ENCODE peak calls at places on chromosomes 1 and 21, in ten cellular contexts. L is psoas muscle, Y is sigmoid colon, N is cardiac muscle cell, Z is body of pancreas, H is mammary epithelial cell, Q is IMR-90, R is upper lobe of right lung, S is keratinocyte, V is astrocyte. G is an unnamed sample. For H3K4me1, the result is how much of the 10 kb centered on the place peaks cover.

GRCh38 chr1:158025576-158026230 is 32.3 kb downstream of the KIRREL1 start:
- DNase-seq in L (no peak), Y (no peak), N (no peak), Z (no peak), H (no peak), Q (no peak), R (no peak), S (no peak), V (no peak), G (no peak)

GRCh38 chr1:217253985-217254384 is 376.9 kb downstream of the GPATCH2 start:
- DNase-seq in L (no peak), Y (no peak), N (no peak), Z (no peak), H (no peak), Q (no peak), R (no peak), S (no peak), V (no peak), G (no peak)

GRCh38 chr1:113930499-113931161 is 1.5 kb downstream of the HIPK1 start:
- DNase-seq in L (no peak), Y (no peak), N (peak), Z (peak), H (peak), Q (peak), R (no peak), S (no peak), V (peak), G (peak)

GRCh38 chr21:42148584-42148983 is 70.4 kb upstream of the ABCG1 start:
- DNase-seq in L (no peak), Y (peak), N (no peak), Z (no peak), H (no peak), Q (no peak), R (no peak), S (no peak), V (no peak), G (no peak)

GRCh38 chr1:5189384-5189783 is 535.0 kb downstream of the AJAP1 start:
- DNase-seq in L (no peak), Y (no peak), N (no peak), Z (no peak), H (no peak), Q (no peak), R (no peak), S (no peak), V (no peak), G (no peak)

GRCh38 chr1:110084226-110085078 is 14.0 kb upstream of the ALX3 start:
- DNase-seq in L (peak), Y (peak), N (peak), Z (peak), H (no peak), Q (peak), R (peak), S (no peak), V (peak), G (peak)

GRCh38 chr1:167357305-167357704 is 136.6 kb downstream of the POU2F1 start:
- DNase-seq in L (no peak), Y (no peak), N (no peak), Z (no peak), H (no peak), Q (no peak), R (no peak), S (no peak), V (no peak), G (no peak)

GRCh38 chr1:218748071-218748470 is 402.9 kb downstream of the TGFB2 start:
- DNase-seq in L (no peak), Y (no peak), N (no peak), Z (no peak), H (peak), Q (peak), R (no peak), S (no peak), V (peak), G (no peak)

GRCh38 chr1:234716907-234717375 is 107.0 kb upstream of the IRF2BP2 start:
- DNase-seq in L (no peak), Y (peak), N (no peak), Z (no peak), H (no peak), Q (no peak), R (no peak), S (no peak), V (no peak), G (peak)

GRCh38 chr1:168835791-168836190 is 106.8 kb upstream of the DPT start:
- DNase-seq in L (no peak), Y (no peak), N (no peak), Z (no peak), H (peak), Q (no peak), R (no peak), S (no peak), V (no peak), G (no peak)

GRCh38 chr1:186958520-186958919 is 129.8 kb downstream of the PLA2G4A start:
- DNase-seq in L (no peak), Y (no peak), N (no peak), Z (no peak), H (peak), Q (peak), R (no peak), S (no peak), V (peak), G (no peak)

GRCh38 chr1:234655328-234656069 is 45.5 kb upstream of the IRF2BP2 start:
- DNase-seq in L (no peak), Y (no peak), N (no peak), Z (no peak), H (peak), Q (no peak), R (no peak), S (no peak), V (no peak), G (no peak)

GRCh38 chr1:15935056-15935950 is 40.6 kb downstream of the ZBTB17 start:
- DNase-seq in L (no peak), Y (no peak), N (no peak), Z (no peak), H (no peak), Q (no peak), R (peak), S (no peak), V (no peak), G (no peak)

GRCh38 chr1:224641030-224641429 is 24.9 kb downstream of the CNIH3 start:
- DNase-seq in L (no peak), Y (no peak), N (no peak), Z (peak), H (no peak), Q (no peak), R (no peak), S (no peak), V (no peak), G (no peak)

DNA sequence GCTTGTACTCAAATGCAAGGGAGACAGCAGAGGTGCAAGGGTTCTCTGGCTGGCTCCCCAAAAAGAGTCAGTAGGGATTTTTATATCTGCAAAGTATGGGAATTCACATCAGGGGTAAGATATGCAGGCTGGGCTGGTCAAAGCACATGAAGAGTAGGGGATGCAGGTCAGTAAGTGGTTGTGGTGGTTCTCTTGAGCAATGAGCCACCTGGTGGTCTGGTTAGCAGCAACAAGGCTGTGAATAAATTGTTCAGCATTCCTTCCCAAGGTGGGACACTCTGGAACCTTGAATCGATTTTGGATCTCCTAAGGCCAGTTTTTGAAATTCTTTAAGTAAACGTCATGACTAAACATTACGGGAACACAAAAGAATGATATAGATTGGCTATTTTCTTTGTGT is 563.0 kb upstream of the NEGR1 start:
- DNase-seq in L (no peak), Y (no peak), N (peak), Z (no peak), H (peak), Q (no peak), R (no peak), S (no peak), V (peak), G (no peak)
- TF ChIP-seq CTCF in L (no peak), Y (no peak), N (no peak), Z (no peak), H (no peak), Q (no peak), R (no peak), S (no peak), V (peak), G (no peak)

DNA sequence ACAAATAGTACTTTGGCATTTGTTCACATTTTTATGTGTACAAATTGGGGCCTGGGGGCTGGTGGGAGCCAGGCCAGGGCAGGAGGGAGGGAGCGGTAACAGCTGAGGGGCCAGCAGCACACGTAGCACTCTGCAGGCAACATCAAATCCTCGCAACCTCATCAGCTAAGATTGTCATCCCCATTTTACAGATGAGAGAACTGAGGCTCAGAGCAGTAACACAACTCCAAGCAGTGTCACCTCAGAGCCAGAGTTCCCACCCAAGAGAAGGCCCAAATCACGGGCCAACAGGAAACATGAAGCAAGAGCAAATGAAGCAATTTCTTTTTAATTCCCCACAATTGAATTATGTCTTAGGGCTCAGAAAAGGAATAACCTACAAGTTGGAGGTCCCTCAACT is 14.1 kb downstream of the IFFO2 start:
- DNase-seq in L (peak), Y (no peak), N (no peak), Z (no peak), H (no peak), Q (no peak), R (no peak), S (no peak), V (no peak), G (no peak)
- H3K4me1 ChIP-seq in L (under half), Y (half or more), N (under half), Z (half or more), H (half or more), Q (half or more), R (half or more), S (half or more), V (half or more), G (under half)

GRCh38 chr1:164754088-164754600 is 195.2 kb downstream of the PBX1 start:
- DNase-seq in L (no peak), Y (peak), N (no peak), Z (peak), H (no peak), Q (peak), R (no peak), S (no peak), V (peak), G (no peak)
- H3K4me3 ChIP-seq in L (peak), Y (peak), N (no peak), Z (no peak), H (no peak), Q (no peak), R (no peak), S (no peak), V (no peak), G (no peak)

GRCh38 chr1:34396042-34396441 is 219.3 kb downstream of the C1orf94 start:
- DNase-seq in L (no peak), Y (no peak), N (no peak), Z (no peak), H (no peak), Q (no peak), R (no peak), S (no peak), V (no peak), G (no peak)

GRCh38 chr1:34398205-34398915 is 221.7 kb downstream of the C1orf94 start:
- DNase-seq in L (no peak), Y (no peak), N (no peak), Z (no peak), H (no peak), Q (no peak), R (no peak), S (no peak), V (no peak), G (no peak)

GRCh38 chr1:34400690-34401089 is 224.0 kb downstream of the C1orf94 start:
- DNase-seq in L (no peak), Y (no peak), N (no peak), Z (no peak), H (no peak), Q (no peak), R (no peak), S (no peak), V (no peak), G (no peak)

GRCh38 chr1:34403156-34403555 is 226.4 kb downstream of the C1orf94 start:
- DNase-seq in L (no peak), Y (no peak), N (no peak), Z (no peak), H (no peak), Q (no peak), R (no peak), S (no peak), V (no peak), G (no peak)

DNA sequence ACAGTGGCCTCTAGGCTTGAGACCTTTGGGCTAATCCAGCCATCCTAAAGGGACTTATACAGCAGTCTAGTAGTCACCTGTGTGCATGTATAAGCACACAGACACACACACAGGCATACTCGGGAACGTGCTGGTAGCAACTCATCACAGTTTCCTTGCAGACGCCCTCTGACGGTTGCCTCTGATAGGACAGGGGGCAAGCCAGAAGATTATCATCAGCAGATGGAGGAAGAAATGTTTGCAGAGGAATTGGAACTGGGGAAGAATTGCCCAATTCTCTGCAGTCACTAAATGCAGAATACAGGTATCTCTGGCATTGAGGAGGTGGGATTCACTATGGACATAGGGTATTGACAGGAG is 222.2 kb downstream of the C1orf94 start:
- DNase-seq in L (no peak), Y (no peak), N (no peak), Z (no peak), H (no peak), Q (no peak), R (no peak), S (no peak), V (no peak), G (no peak)
- TF ChIP-seq CTCF in L (no peak), Y (no peak), N (no peak), Z (no peak), H (no peak), Q (no peak), R (no peak), S (no peak), V (no peak), G (no peak)

G was measured in mucosa of descending colon.